ENCODE peak calls at places on chromosomes 3 and 15, in six cellular contexts. One of them, this sample, is unnamed.

GRCh38 chr3:59424268-59425010 is 374.6 kb upstream of the CFAP20DC start:
- DNase-seq in activated naive CD8-positive, alpha-beta T cell treated with anti-CD3 and anti-CD28 coated beads for 36 hours: no peak
- DNase-seq in activated CD8-positive, alpha-beta memory T cell treated with anti-CD3 and anti-CD28 coated beads, Interleukin-2, amount 50 U/mL, for 48 hours: no peak
- DNase-seq in amygdala: no peak
- DNase-seq in cardiac fibroblast: peak; percentile 81
- DNase-seq in CD8-positive, alpha-beta memory T cell: no peak
- DNase-seq in this sample: no peak

GRCh38 chr3:159185443-159186050 is 383.7 kb downstream of the MFSD1 start:
- DNase-seq in activated naive CD8-positive, alpha-beta T cell treated with anti-CD3 and anti-CD28 coated beads for 36 hours: no peak
- DNase-seq in activated CD8-positive, alpha-beta memory T cell treated with anti-CD3 and anti-CD28 coated beads, Interleukin-2, amount 50 U/mL, for 48 hours: no peak
- DNase-seq in amygdala: no peak
- DNase-seq in cardiac fibroblast: no peak
- DNase-seq in CD8-positive, alpha-beta memory T cell: no peak
- DNase-seq in this sample: no peak

GRCh38 chr3:20060924-20061323 is 20.7 kb downstream of the KAT2B start:
- DNase-seq in activated naive CD8-positive, alpha-beta T cell treated with anti-CD3 and anti-CD28 coated beads for 36 hours: no peak
- DNase-seq in activated CD8-positive, alpha-beta memory T cell treated with anti-CD3 and anti-CD28 coated beads, Interleukin-2, amount 50 U/mL, for 48 hours: no peak
- DNase-seq in amygdala: no peak
- DNase-seq in cardiac fibroblast: peak; percentile 71
- DNase-seq in CD8-positive, alpha-beta memory T cell: no peak
- DNase-seq in this sample: no peak

GRCh38 chr3:133475245-133476010 is 75.6 kb downstream of the BFSP2 start:
- DNase-seq in activated naive CD8-positive, alpha-beta T cell treated with anti-CD3 and anti-CD28 coated beads for 36 hours: peak; percentile 30
- DNase-seq in activated CD8-positive, alpha-beta memory T cell treated with anti-CD3 and anti-CD28 coated beads, Interleukin-2, amount 50 U/mL, for 48 hours: no peak
- DNase-seq in amygdala: no peak
- DNase-seq in cardiac fibroblast: no peak
- DNase-seq in CD8-positive, alpha-beta memory T cell: no peak
- DNase-seq in this sample: no peak

GRCh38 chr15:68056097-68056865 is 2.2 kb downstream of the PIAS1 start:
- DNase-seq in activated naive CD8-positive, alpha-beta T cell treated with anti-CD3 and anti-CD28 coated beads for 36 hours: no peak
- DNase-seq in activated CD8-positive, alpha-beta memory T cell treated with anti-CD3 and anti-CD28 coated beads, Interleukin-2, amount 50 U/mL, for 48 hours: no peak
- DNase-seq in amygdala: no peak
- DNase-seq in cardiac fibroblast: no peak
- DNase-seq in CD8-positive, alpha-beta memory T cell: no peak
- DNase-seq in this sample: no peak

GRCh38 chr3:62665627-62666433 is 209.4 kb downstream of the CADPS start:
- DNase-seq in activated naive CD8-positive, alpha-beta T cell treated with anti-CD3 and anti-CD28 coated beads for 36 hours: peak; percentile 15
- DNase-seq in activated CD8-positive, alpha-beta memory T cell treated with anti-CD3 and anti-CD28 coated beads, Interleukin-2, amount 50 U/mL, for 48 hours: peak; percentile 54
- DNase-seq in amygdala: peak; percentile 63
- DNase-seq in cardiac fibroblast: peak; percentile 66
- DNase-seq in CD8-positive, alpha-beta memory T cell: no peak
- DNase-seq in this sample: peak; percentile 3

GRCh38 chr3:71973337-71974030 is 188.5 kb upstream of the PROK2 start:
- DNase-seq in activated naive CD8-positive, alpha-beta T cell treated with anti-CD3 and anti-CD28 coated beads for 36 hours: no peak
- DNase-seq in activated CD8-positive, alpha-beta memory T cell treated with anti-CD3 and anti-CD28 coated beads, Interleukin-2, amount 50 U/mL, for 48 hours: no peak
- DNase-seq in amygdala: no peak
- DNase-seq in cardiac fibroblast: no peak
- DNase-seq in CD8-positive, alpha-beta memory T cell: no peak
- DNase-seq in this sample: no peak

GRCh38 chr3:106825962-106826605 is 551.2 kb upstream of the CCDC54 start:
- DNase-seq in activated naive CD8-positive, alpha-beta T cell treated with anti-CD3 and anti-CD28 coated beads for 36 hours: no peak
- DNase-seq in activated CD8-positive, alpha-beta memory T cell treated with anti-CD3 and anti-CD28 coated beads, Interleukin-2, amount 50 U/mL, for 48 hours: no peak
- DNase-seq in amygdala: no peak
- DNase-seq in cardiac fibroblast: peak; percentile 85
- DNase-seq in CD8-positive, alpha-beta memory T cell: no peak
- DNase-seq in this sample: no peak

GRCh38 chr15:53246404-53246803 is 456.3 kb upstream of the ONECUT1 start:
- DNase-seq in activated naive CD8-positive, alpha-beta T cell treated with anti-CD3 and anti-CD28 coated beads for 36 hours: no peak
- DNase-seq in activated CD8-positive, alpha-beta memory T cell treated with anti-CD3 and anti-CD28 coated beads, Interleukin-2, amount 50 U/mL, for 48 hours: no peak
- DNase-seq in amygdala: no peak
- DNase-seq in cardiac fibroblast: no peak
- DNase-seq in CD8-positive, alpha-beta memory T cell: no peak
- DNase-seq in this sample: no peak

GRCh38 chr15:101167791-101168462 is 83.9 kb downstream of the CHSY1 start:
- DNase-seq in activated naive CD8-positive, alpha-beta T cell treated with anti-CD3 and anti-CD28 coated beads for 36 hours: peak; percentile 76
- DNase-seq in activated CD8-positive, alpha-beta memory T cell treated with anti-CD3 and anti-CD28 coated beads, Interleukin-2, amount 50 U/mL, for 48 hours: peak; percentile 78
- DNase-seq in amygdala: no peak
- DNase-seq in cardiac fibroblast: peak; percentile 92
- DNase-seq in CD8-positive, alpha-beta memory T cell: no peak
- DNase-seq in this sample: no peak

GRCh38 chr15:60767134-60767824 is 288.3 kb upstream of the ICE2 start:
- DNase-seq in activated naive CD8-positive, alpha-beta T cell treated with anti-CD3 and anti-CD28 coated beads for 36 hours: no peak
- DNase-seq in activated CD8-positive, alpha-beta memory T cell treated with anti-CD3 and anti-CD28 coated beads, Interleukin-2, amount 50 U/mL, for 48 hours: no peak
- DNase-seq in amygdala: no peak
- DNase-seq in cardiac fibroblast: no peak
- DNase-seq in CD8-positive, alpha-beta memory T cell: no peak
- DNase-seq in this sample: no peak

GRCh38 chr15:42348083-42348482 is 11.2 kb upstream of the CAPN3 start:
- DNase-seq in activated naive CD8-positive, alpha-beta T cell treated with anti-CD3 and anti-CD28 coated beads for 36 hours: no peak
- DNase-seq in activated CD8-positive, alpha-beta memory T cell treated with anti-CD3 and anti-CD28 coated beads, Interleukin-2, amount 50 U/mL, for 48 hours: no peak
- DNase-seq in amygdala: no peak
- DNase-seq in cardiac fibroblast: peak; percentile 88
- DNase-seq in CD8-positive, alpha-beta memory T cell: no peak
- DNase-seq in this sample: no peak

GRCh38 chr3:16496408-16497222 is 16.9 kb downstream of the RFTN1 start:
- DNase-seq in activated naive CD8-positive, alpha-beta T cell treated with anti-CD3 and anti-CD28 coated beads for 36 hours: no peak
- DNase-seq in activated CD8-positive, alpha-beta memory T cell treated with anti-CD3 and anti-CD28 coated beads, Interleukin-2, amount 50 U/mL, for 48 hours: no peak
- DNase-seq in amygdala: no peak
- DNase-seq in cardiac fibroblast: peak; percentile 41
- DNase-seq in CD8-positive, alpha-beta memory T cell: no peak
- DNase-seq in this sample: no peak

GRCh38 chr3:66336358-66336766 is 115.6 kb downstream of the SLC25A26 start:
- DNase-seq in activated naive CD8-positive, alpha-beta T cell treated with anti-CD3 and anti-CD28 coated beads for 36 hours: no peak
- DNase-seq in activated CD8-positive, alpha-beta memory T cell treated with anti-CD3 and anti-CD28 coated beads, Interleukin-2, amount 50 U/mL, for 48 hours: no peak
- DNase-seq in amygdala: no peak
- DNase-seq in cardiac fibroblast: peak; percentile 57
- DNase-seq in CD8-positive, alpha-beta memory T cell: no peak
- DNase-seq in this sample: no peak

GRCh38 chr3:168981396-168981795 is 682.1 kb downstream of the MECOM start:
- DNase-seq in activated naive CD8-positive, alpha-beta T cell treated with anti-CD3 and anti-CD28 coated beads for 36 hours: no peak
- DNase-seq in activated CD8-positive, alpha-beta memory T cell treated with anti-CD3 and anti-CD28 coated beads, Interleukin-2, amount 50 U/mL, for 48 hours: no peak
- DNase-seq in amygdala: no peak
- DNase-seq in cardiac fibroblast: peak; percentile 37
- DNase-seq in CD8-positive, alpha-beta memory T cell: no peak
- DNase-seq in this sample: no peak

GRCh38 chr15:89195836-89196235 is 25.5 kb downstream of the RLBP1 start:
- DNase-seq in activated naive CD8-positive, alpha-beta T cell treated with anti-CD3 and anti-CD28 coated beads for 36 hours: no peak
- DNase-seq in activated CD8-positive, alpha-beta memory T cell treated with anti-CD3 and anti-CD28 coated beads, Interleukin-2, amount 50 U/mL, for 48 hours: no peak
- DNase-seq in amygdala: no peak
- DNase-seq in cardiac fibroblast: peak; percentile 96
- DNase-seq in CD8-positive, alpha-beta memory T cell: no peak
- DNase-seq in this sample: no peak

GRCh38 chr3:148332509-148332908 is 365.2 kb upstream of the AGTR1 start:
- DNase-seq in activated naive CD8-positive, alpha-beta T cell treated with anti-CD3 and anti-CD28 coated beads for 36 hours: no peak
- DNase-seq in activated CD8-positive, alpha-beta memory T cell treated with anti-CD3 and anti-CD28 coated beads, Interleukin-2, amount 50 U/mL, for 48 hours: no peak
- DNase-seq in amygdala: no peak
- DNase-seq in cardiac fibroblast: no peak
- DNase-seq in CD8-positive, alpha-beta memory T cell: no peak
- DNase-seq in this sample: no peak

GRCh38 chr15:47846128-47846868 is 129.0 kb downstream of the SEMA6D start:
- DNase-seq in activated naive CD8-positive, alpha-beta T cell treated with anti-CD3 and anti-CD28 coated beads for 36 hours: no peak
- DNase-seq in activated CD8-positive, alpha-beta memory T cell treated with anti-CD3 and anti-CD28 coated beads, Interleukin-2, amount 50 U/mL, for 48 hours: no peak
- DNase-seq in amygdala: peak; percentile 52
- DNase-seq in cardiac fibroblast: no peak
- DNase-seq in CD8-positive, alpha-beta memory T cell: no peak
- DNase-seq in this sample: no peak

GRCh38 chr15:84079885-84080777 is 155.4 kb upstream of the GOLGA6L4 start:
- DNase-seq in activated naive CD8-positive, alpha-beta T cell treated with anti-CD3 and anti-CD28 coated beads for 36 hours: peak; percentile 66
- DNase-seq in activated CD8-positive, alpha-beta memory T cell treated with anti-CD3 and anti-CD28 coated beads, Interleukin-2, amount 50 U/mL, for 48 hours: peak; percentile 81
- DNase-seq in amygdala: peak; percentile 37
- DNase-seq in cardiac fibroblast: peak; percentile 25
- DNase-seq in CD8-positive, alpha-beta memory T cell: no peak
- DNase-seq in this sample: peak; percentile 17

GRCh38 chr15:50848349-50848748 is 60.1 kb upstream of the AP4E1 start:
- DNase-seq in activated naive CD8-positive, alpha-beta T cell treated with anti-CD3 and anti-CD28 coated beads for 36 hours: no peak
- DNase-seq in activated CD8-positive, alpha-beta memory T cell treated with anti-CD3 and anti-CD28 coated beads, Interleukin-2, amount 50 U/mL, for 48 hours: no peak
- DNase-seq in amygdala: no peak
- DNase-seq in cardiac fibroblast: no peak
- DNase-seq in CD8-positive, alpha-beta memory T cell: no peak
- DNase-seq in this sample: no peak

GRCh38 chr3:179957264-179957845 is 79.4 kb downstream of the PEX5L start:
- DNase-seq in activated naive CD8-positive, alpha-beta T cell treated with anti-CD3 and anti-CD28 coated beads for 36 hours: no peak
- DNase-seq in activated CD8-positive, alpha-beta memory T cell treated with anti-CD3 and anti-CD28 coated beads, Interleukin-2, amount 50 U/mL, for 48 hours: no peak
- DNase-seq in amygdala: no peak
- DNase-seq in cardiac fibroblast: no peak
- DNase-seq in CD8-positive, alpha-beta memory T cell: no peak
- DNase-seq in this sample: no peak

GRCh38 chr3:103059481-103059880 is 624.7 kb downstream of the ZPLD1 start:
- DNase-seq in activated naive CD8-positive, alpha-beta T cell treated with anti-CD3 and anti-CD28 coated beads for 36 hours: no peak
- DNase-seq in activated CD8-positive, alpha-beta memory T cell treated with anti-CD3 and anti-CD28 coated beads, Interleukin-2, amount 50 U/mL, for 48 hours: no peak
- DNase-seq in amygdala: no peak
- DNase-seq in cardiac fibroblast: no peak
- DNase-seq in CD8-positive, alpha-beta memory T cell: no peak
- DNase-seq in this sample: no peak

GRCh38 chr3:189292667-189293478 is 121.1 kb downstream of the TPRG1 start:
- DNase-seq in activated naive CD8-positive, alpha-beta T cell treated with anti-CD3 and anti-CD28 coated beads for 36 hours: no peak
- DNase-seq in activated CD8-positive, alpha-beta memory T cell treated with anti-CD3 and anti-CD28 coated beads, Interleukin-2, amount 50 U/mL, for 48 hours: no peak
- DNase-seq in amygdala: no peak
- DNase-seq in cardiac fibroblast: no peak
- DNase-seq in CD8-positive, alpha-beta memory T cell: no peak
- DNase-seq in this sample: no peak

GRCh38 chr3:169362261-169362660 is 301.3 kb downstream of the MECOM start:
- DNase-seq in activated naive CD8-positive, alpha-beta T cell treated with anti-CD3 and anti-CD28 coated beads for 36 hours: no peak
- DNase-seq in activated CD8-positive, alpha-beta memory T cell treated with anti-CD3 and anti-CD28 coated beads, Interleukin-2, amount 50 U/mL, for 48 hours: no peak
- DNase-seq in amygdala: no peak
- DNase-seq in cardiac fibroblast: peak; percentile 49
- DNase-seq in CD8-positive, alpha-beta memory T cell: no peak
- DNase-seq in this sample: no peak

GRCh38 chr3:184811034-184811433 is 932 bp upstream of the VPS8 start:
- DNase-seq in activated naive CD8-positive, alpha-beta T cell treated with anti-CD3 and anti-CD28 coated beads for 36 hours: no peak
- DNase-seq in activated CD8-positive, alpha-beta memory T cell treated with anti-CD3 and anti-CD28 coated beads, Interleukin-2, amount 50 U/mL, for 48 hours: no peak
- DNase-seq in amygdala: no peak
- DNase-seq in cardiac fibroblast: no peak
- DNase-seq in CD8-positive, alpha-beta memory T cell: no peak
- DNase-seq in this sample: no peak

GRCh38 chr3:172868565-172869172 is 118.1 kb downstream of the ECT2 start:
- DNase-seq in activated naive CD8-positive, alpha-beta T cell treated with anti-CD3 and anti-CD28 coated beads for 36 hours: no peak
- DNase-seq in activated CD8-positive, alpha-beta memory T cell treated with anti-CD3 and anti-CD28 coated beads, Interleukin-2, amount 50 U/mL, for 48 hours: no peak
- DNase-seq in amygdala: no peak
- DNase-seq in cardiac fibroblast: no peak
- DNase-seq in CD8-positive, alpha-beta memory T cell: no peak
- DNase-seq in this sample: no peak

GRCh38 chr3:120469440-120470415 is 18.9 kb upstream of the FSTL1 start:
- DNase-seq in activated naive CD8-positive, alpha-beta T cell treated with anti-CD3 and anti-CD28 coated beads for 36 hours: no peak
- DNase-seq in activated CD8-positive, alpha-beta memory T cell treated with anti-CD3 and anti-CD28 coated beads, Interleukin-2, amount 50 U/mL, for 48 hours: no peak
- DNase-seq in amygdala: no peak
- DNase-seq in cardiac fibroblast: peak; percentile 62
- DNase-seq in CD8-positive, alpha-beta memory T cell: no peak
- DNase-seq in this sample: no peak

GRCh38 chr3:139299261-139300132 is 44.3 kb upstream of the MRPS22 start:
- DNase-seq in activated naive CD8-positive, alpha-beta T cell treated with anti-CD3 and anti-CD28 coated beads for 36 hours: no peak
- DNase-seq in activated CD8-positive, alpha-beta memory T cell treated with anti-CD3 and anti-CD28 coated beads, Interleukin-2, amount 50 U/mL, for 48 hours: no peak
- DNase-seq in amygdala: no peak
- DNase-seq in cardiac fibroblast: peak; percentile 74
- DNase-seq in CD8-positive, alpha-beta memory T cell: no peak
- DNase-seq in this sample: no peak

GRCh38 chr3:8870134-8870533 is 93.1 kb downstream of the RAD18 start:
- DNase-seq in activated naive CD8-positive, alpha-beta T cell treated with anti-CD3 and anti-CD28 coated beads for 36 hours: no peak
- DNase-seq in activated CD8-positive, alpha-beta memory T cell treated with anti-CD3 and anti-CD28 coated beads, Interleukin-2, amount 50 U/mL, for 48 hours: no peak
- DNase-seq in amygdala: no peak
- DNase-seq in cardiac fibroblast: no peak
- DNase-seq in CD8-positive, alpha-beta memory T cell: no peak
- DNase-seq in this sample: no peak

GRCh38 chr3:115699741-115700140 is 76.4 kb downstream of the GAP43 start:
- DNase-seq in activated naive CD8-positive, alpha-beta T cell treated with anti-CD3 and anti-CD28 coated beads for 36 hours: no peak
- DNase-seq in activated CD8-positive, alpha-beta memory T cell treated with anti-CD3 and anti-CD28 coated beads, Interleukin-2, amount 50 U/mL, for 48 hours: no peak
- DNase-seq in amygdala: no peak
- DNase-seq in cardiac fibroblast: peak; percentile 64
- DNase-seq in CD8-positive, alpha-beta memory T cell: no peak
- DNase-seq in this sample: no peak

GRCh38 chr3:116135462-116135861 is 309.8 kb downstream of the LSAMP start:
- DNase-seq in activated naive CD8-positive, alpha-beta T cell treated with anti-CD3 and anti-CD28 coated beads for 36 hours: no peak
- DNase-seq in activated CD8-positive, alpha-beta memory T cell treated with anti-CD3 and anti-CD28 coated beads, Interleukin-2, amount 50 U/mL, for 48 hours: no peak
- DNase-seq in amygdala: peak; percentile 37
- DNase-seq in cardiac fibroblast: peak; percentile 71
- DNase-seq in CD8-positive, alpha-beta memory T cell: no peak
- DNase-seq in this sample: no peak

GRCh38 chr3:51706021-51706485 is 815 bp upstream of the GRM2 start:
- DNase-seq in activated naive CD8-positive, alpha-beta T cell treated with anti-CD3 and anti-CD28 coated beads for 36 hours: no peak
- DNase-seq in activated CD8-positive, alpha-beta memory T cell treated with anti-CD3 and anti-CD28 coated beads, Interleukin-2, amount 50 U/mL, for 48 hours: no peak
- DNase-seq in amygdala: no peak
- DNase-seq in cardiac fibroblast: no peak
- DNase-seq in CD8-positive, alpha-beta memory T cell: no peak
- DNase-seq in this sample: no peak

GRCh38 chr15:40466426-40467259 is 4.1 kb upstream of the CHST14 start:
- DNase-seq in activated naive CD8-positive, alpha-beta T cell treated with anti-CD3 and anti-CD28 coated beads for 36 hours: no peak
- DNase-seq in activated CD8-positive, alpha-beta memory T cell treated with anti-CD3 and anti-CD28 coated beads, Interleukin-2, amount 50 U/mL, for 48 hours: no peak
- DNase-seq in amygdala: no peak
- DNase-seq in cardiac fibroblast: no peak
- DNase-seq in CD8-positive, alpha-beta memory T cell: no peak
- DNase-seq in this sample: no peak

GRCh38 chr3:37028329-37028728 is 35.0 kb downstream of the MLH1 start:
- DNase-seq in activated naive CD8-positive, alpha-beta T cell treated with anti-CD3 and anti-CD28 coated beads for 36 hours: no peak
- DNase-seq in activated CD8-positive, alpha-beta memory T cell treated with anti-CD3 and anti-CD28 coated beads, Interleukin-2, amount 50 U/mL, for 48 hours: no peak
- DNase-seq in amygdala: no peak
- DNase-seq in cardiac fibroblast: no peak
- DNase-seq in CD8-positive, alpha-beta memory T cell: no peak
- DNase-seq in this sample: no peak

This sample was measured in frontal cortex.